ENCODE peak calls at places on chromosomes 11 and 22, in seven cellular contexts. One of them, this sample, is unnamed.

GRCh38 chr11:14424096-14424495 is 65.1 kb upstream of the RRAS2 start:
- DNase-seq in ovary: no peak
- DNase-seq in esophagus muscularis mucosa: no peak
- DNase-seq in GM12878: no peak
- DNase-seq in A549: no peak
- DNase-seq in Peyer's patch: no peak
- DNase-seq in suprapubic skin: no peak
- DNase-seq in this sample: no peak

GRCh38 chr11:68406318-68407313 is 53.9 kb upstream of the PPP6R3 start:
- DNase-seq in ovary: no peak
- DNase-seq in esophagus muscularis mucosa: no peak
- DNase-seq in A549: no peak
- DNase-seq in Peyer's patch: no peak
- DNase-seq in GM12878: no peak
- DNase-seq in suprapubic skin: no peak
- DNase-seq in this sample: no peak

GRCh38 chr11:8075119-8075726 is 5.8 kb upstream of the TUB start:
- DNase-seq in esophagus muscularis mucosa: no peak
- DNase-seq in A549: no peak
- DNase-seq in ovary: no peak
- DNase-seq in Peyer's patch: no peak
- DNase-seq in suprapubic skin: no peak
- DNase-seq in GM12878: no peak
- DNase-seq in this sample: no peak

GRCh38 chr22:27832606-27833005 is 31.1 kb upstream of the MN1 start:
- DNase-seq in Peyer's patch: no peak
- DNase-seq in suprapubic skin: no peak
- DNase-seq in GM12878: no peak
- DNase-seq in esophagus muscularis mucosa: no peak
- DNase-seq in A549: no peak
- DNase-seq in ovary: no peak
- DNase-seq in this sample: no peak

GRCh38 chr11:72782081-72782920 is 11.5 kb downstream of the STARD10 start:
- DNase-seq in ovary: peak; percentile 34
- DNase-seq in A549: no peak
- DNase-seq in GM12878: no peak
- DNase-seq in esophagus muscularis mucosa: no peak
- DNase-seq in Peyer's patch: no peak
- DNase-seq in suprapubic skin: no peak
- DNase-seq in this sample: peak; percentile 34

GRCh38 chr11:61985863-61986262 is 18.4 kb upstream of the FTH1 start:
- DNase-seq in esophagus muscularis mucosa: no peak
- DNase-seq in GM12878: no peak
- DNase-seq in ovary: no peak
- DNase-seq in suprapubic skin: no peak
- DNase-seq in A549: no peak
- DNase-seq in Peyer's patch: no peak
- DNase-seq in this sample: peak; percentile 71

GRCh38 chr11:9757809-9758675 is 94.2 kb downstream of the SWAP70 start:
- DNase-seq in GM12878: no peak
- DNase-seq in suprapubic skin: peak; percentile 95
- DNase-seq in A549: peak; percentile 83
- DNase-seq in esophagus muscularis mucosa: peak; percentile 95
- DNase-seq in ovary: peak; percentile 91
- DNase-seq in Peyer's patch: peak; percentile 96
- DNase-seq in this sample: peak; percentile 91

GRCh38 chr11:77879218-77879617 is 58.3 kb downstream of the AAMDC start:
- DNase-seq in A549: no peak
- DNase-seq in Peyer's patch: no peak
- DNase-seq in esophagus muscularis mucosa: no peak
- DNase-seq in ovary: peak; percentile 74
- DNase-seq in GM12878: peak; percentile 3
- DNase-seq in suprapubic skin: no peak
- DNase-seq in this sample: peak; percentile 16

GRCh38 chr11:72411623-72412532 is 22.5 kb downstream of the CLPB start:
- DNase-seq in A549: no peak
- DNase-seq in esophagus muscularis mucosa: no peak
- DNase-seq in ovary: no peak
- DNase-seq in suprapubic skin: no peak
- DNase-seq in Peyer's patch: peak; percentile 68
- DNase-seq in GM12878: no peak
- DNase-seq in this sample: peak; percentile 67

GRCh38 chr22:48980918-48981317 is 846.8 kb downstream of the BRD1 start:
- DNase-seq in GM12878: no peak
- DNase-seq in Peyer's patch: no peak
- DNase-seq in ovary: no peak
- DNase-seq in A549: no peak
- DNase-seq in esophagus muscularis mucosa: no peak
- DNase-seq in suprapubic skin: no peak
- DNase-seq in this sample: no peak

GRCh38 chr22:27024982-27025381 is 367.6 kb downstream of the MIAT start:
- DNase-seq in ovary: no peak
- DNase-seq in Peyer's patch: no peak
- DNase-seq in GM12878: no peak
- DNase-seq in A549: no peak
- DNase-seq in esophagus muscularis mucosa: no peak
- DNase-seq in suprapubic skin: no peak
- DNase-seq in this sample: no peak

GRCh38 chr11:57514538-57515331 is 767 bp downstream of the SLC43A1 start:
- DNase-seq in esophagus muscularis mucosa: peak; percentile 92
- DNase-seq in Peyer's patch: peak; percentile 86
- DNase-seq in ovary: peak; percentile 79
- DNase-seq in GM12878: no peak
- DNase-seq in A549: no peak
- DNase-seq in suprapubic skin: peak; percentile 71
- DNase-seq in this sample: peak; percentile 85

GRCh38 chr11:16969010-16970004 is 44.9 kb downstream of the PLEKHA7 start:
- DNase-seq in A549: no peak
- DNase-seq in Peyer's patch: no peak
- DNase-seq in ovary: no peak
- DNase-seq in GM12878: no peak
- DNase-seq in esophagus muscularis mucosa: no peak
- DNase-seq in suprapubic skin: no peak
- DNase-seq in this sample: no peak

GRCh38 chr11:111419641-111420327 is 40.7 kb upstream of the POU2AF1 start:
- DNase-seq in Peyer's patch: no peak
- DNase-seq in esophagus muscularis mucosa: no peak
- DNase-seq in GM12878: no peak
- DNase-seq in suprapubic skin: no peak
- DNase-seq in A549: no peak
- DNase-seq in ovary: peak; percentile 39
- DNase-seq in this sample: peak; percentile 90

GRCh38 chr11:117816151-117816741 is 8.3 kb downstream of the FXYD2 start:
- DNase-seq in Peyer's patch: no peak
- DNase-seq in esophagus muscularis mucosa: no peak
- DNase-seq in GM12878: no peak
- DNase-seq in A549: peak; percentile 60
- DNase-seq in ovary: no peak
- DNase-seq in suprapubic skin: no peak
- DNase-seq in this sample: peak; percentile 83

GRCh38 chr22:41899110-41899509 is 15.8 kb downstream of the SHISA8 start:
- DNase-seq in GM12878: no peak
- DNase-seq in A549: no peak
- DNase-seq in suprapubic skin: no peak
- DNase-seq in esophagus muscularis mucosa: no peak
- DNase-seq in Peyer's patch: no peak
- DNase-seq in ovary: no peak
- DNase-seq in this sample: no peak

GRCh38 chr11:67393990-67394389 is 2.2 kb downstream of the RAD9A start:
- DNase-seq in ovary: no peak
- DNase-seq in esophagus muscularis mucosa: no peak
- DNase-seq in suprapubic skin: no peak
- DNase-seq in Peyer's patch: no peak
- DNase-seq in A549: no peak
- DNase-seq in GM12878: no peak
- DNase-seq in this sample: no peak

GRCh38 chr11:119016216-119017009 is 1.7 kb downstream of the RPS25 start:
- DNase-seq in Peyer's patch: no peak
- DNase-seq in suprapubic skin: no peak
- DNase-seq in ovary: no peak
- DNase-seq in A549: no peak
- DNase-seq in GM12878: no peak
- DNase-seq in esophagus muscularis mucosa: no peak
- DNase-seq in this sample: no peak
- TF ChIP-seq POLR2A in Peyer's patch: no peak
- TF ChIP-seq POLR2A in suprapubic skin: no peak
- TF ChIP-seq POLR2A in ovary: no peak
- TF ChIP-seq POLR2A in A549: no peak
- TF ChIP-seq POLR2A in GM12878: peak; percentile 38
- TF ChIP-seq POLR2A in esophagus muscularis mucosa: no peak
- TF ChIP-seq POLR2A in this sample: no peak

GRCh38 chr11:48261600-48261999 is 2.1 kb upstream of the OR4X1 start:
- DNase-seq in Peyer's patch: no peak
- DNase-seq in GM12878: no peak
- DNase-seq in ovary: no peak
- DNase-seq in suprapubic skin: no peak
- DNase-seq in esophagus muscularis mucosa: no peak
- DNase-seq in A549: no peak
- DNase-seq in this sample: no peak
- H3K9me3 ChIP-seq in Peyer's patch: no peaks in the 10 kb centered on the region
- H3K9me3 ChIP-seq in GM12878: no peaks in the 10 kb centered on the region
- H3K9me3 ChIP-seq in ovary: no peaks in the 10 kb centered on the region
- H3K9me3 ChIP-seq in suprapubic skin: no peaks in the 10 kb centered on the region
- H3K9me3 ChIP-seq in esophagus muscularis mucosa: no peaks in the 10 kb centered on the region
- H3K9me3 ChIP-seq in A549: no peaks in the 10 kb centered on the region
- H3K9me3 ChIP-seq in this sample: no peaks in the 10 kb centered on the region

GRCh38 chr11:70064726-70065317 is 13.3 kb upstream of the ANO1 start:
- DNase-seq in ovary: no peak
- DNase-seq in A549: no peak
- DNase-seq in suprapubic skin: no peak
- DNase-seq in GM12878: no peak
- DNase-seq in Peyer's patch: no peak
- DNase-seq in esophagus muscularis mucosa: peak; percentile 90
- DNase-seq in this sample: no peak

GRCh38 chr11:70063555-70063954 is 14.6 kb upstream of the ANO1 start:
- DNase-seq in esophagus muscularis mucosa: peak; percentile 47
- DNase-seq in ovary: no peak
- DNase-seq in GM12878: no peak
- DNase-seq in A549: no peak
- DNase-seq in suprapubic skin: no peak
- DNase-seq in Peyer's patch: peak; percentile 17
- DNase-seq in this sample: no peak

GRCh38 chr11:70063121-70063520 is 15.0 kb upstream of the ANO1 start:
- DNase-seq in GM12878: no peak
- DNase-seq in ovary: no peak
- DNase-seq in A549: no peak
- DNase-seq in suprapubic skin: no peak
- DNase-seq in Peyer's patch: peak; percentile 9
- DNase-seq in esophagus muscularis mucosa: peak; percentile 31
- DNase-seq in this sample: no peak

GRCh38 chr11:70065318-70066135 is 12.6 kb upstream of the ANO1 start:
- DNase-seq in Peyer's patch: peak; percentile 25
- DNase-seq in ovary: no peak
- DNase-seq in esophagus muscularis mucosa: peak; percentile 87
- DNase-seq in A549: no peak
- DNase-seq in GM12878: no peak
- DNase-seq in suprapubic skin: no peak
- DNase-seq in this sample: no peak

DNA sequence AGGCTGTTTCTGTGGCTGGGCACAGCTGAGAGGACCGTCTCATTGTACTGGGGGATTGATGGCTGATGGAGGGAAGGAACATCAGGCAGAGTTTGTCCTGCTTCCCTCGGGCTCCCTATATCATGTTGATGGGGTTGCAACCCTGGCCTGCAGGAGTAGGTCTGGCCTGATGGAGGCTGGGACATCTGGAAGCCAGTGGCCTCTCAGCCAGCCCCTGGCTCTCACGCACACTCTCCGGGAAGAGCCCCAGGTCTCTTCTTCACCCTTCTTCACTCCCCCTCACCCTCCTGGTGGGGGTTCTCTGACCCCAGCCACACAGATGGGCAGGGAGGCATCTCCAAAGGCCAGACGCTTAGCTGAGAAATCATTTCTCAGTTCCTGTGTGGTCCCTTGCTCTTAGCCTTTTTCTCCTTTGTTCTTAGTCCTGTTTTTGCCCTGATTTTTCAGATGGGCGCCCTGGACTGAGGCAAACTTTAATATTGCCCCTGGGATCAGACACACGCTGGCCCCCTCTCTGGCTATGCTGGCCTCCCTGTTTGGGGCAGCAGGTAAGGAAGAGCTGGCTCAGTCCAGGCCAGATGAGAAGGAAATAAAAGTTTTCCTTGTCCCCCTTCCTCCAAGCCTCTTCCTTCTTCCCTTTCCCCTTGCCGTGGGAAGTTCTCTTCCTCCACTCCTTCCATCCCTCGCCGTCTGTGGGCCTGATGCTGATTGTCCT is 13.9 kb upstream of the ANO1 start:
- DNase-seq in A549: no peak
- DNase-seq in Peyer's patch: peak; percentile 10
- DNase-seq in ovary: no peak
- DNase-seq in esophagus muscularis mucosa: peak; percentile 72
- DNase-seq in GM12878: no peak
- DNase-seq in suprapubic skin: no peak
- DNase-seq in this sample: no peak
- H3K27ac ChIP-seq in A549: no peak overlapping the region
- H3K27ac ChIP-seq in Peyer's patch: no peak overlapping the region
- H3K27ac ChIP-seq in ovary: no peak overlapping the region
- H3K27ac ChIP-seq in esophagus muscularis mucosa: no peak overlapping the region
- H3K27ac ChIP-seq in GM12878: no peak overlapping the region
- H3K27ac ChIP-seq in suprapubic skin: no peak overlapping the region
- H3K27ac ChIP-seq in this sample: no peak overlapping the region

GRCh38 chr22:38861927-38862326 is 10.1 kb downstream of the CBX6 start:
- DNase-seq in Peyer's patch: no peak
- DNase-seq in suprapubic skin: no peak
- DNase-seq in GM12878: no peak
- DNase-seq in A549: no peak
- DNase-seq in ovary: no peak
- DNase-seq in esophagus muscularis mucosa: no peak
- DNase-seq in this sample: no peak

GRCh38 chr22:38864361-38865191 is 7.4 kb downstream of the CBX6 start:
- DNase-seq in GM12878: no peak
- DNase-seq in Peyer's patch: no peak
- DNase-seq in suprapubic skin: peak; percentile 64
- DNase-seq in A549: no peak
- DNase-seq in ovary: peak; percentile 66
- DNase-seq in esophagus muscularis mucosa: no peak
- DNase-seq in this sample: peak; percentile 74

GRCh38 chr22:38862375-38863329 is 9.4 kb downstream of the CBX6 start:
- DNase-seq in GM12878: no peak
- DNase-seq in esophagus muscularis mucosa: no peak
- DNase-seq in suprapubic skin: no peak
- DNase-seq in A549: no peak
- DNase-seq in ovary: peak; percentile 89
- DNase-seq in Peyer's patch: no peak
- DNase-seq in this sample: no peak

GRCh38 chr22:38865201-38866023 is 6.6 kb downstream of the CBX6 start:
- DNase-seq in esophagus muscularis mucosa: no peak
- DNase-seq in ovary: no peak
- DNase-seq in A549: no peak
- DNase-seq in Peyer's patch: no peak
- DNase-seq in suprapubic skin: peak; percentile 62
- DNase-seq in GM12878: no peak
- DNase-seq in this sample: no peak

GRCh38 chr22:38863531-38864131 is 8.4 kb downstream of the CBX6 start:
- DNase-seq in ovary: no peak
- DNase-seq in Peyer's patch: no peak
- DNase-seq in GM12878: no peak
- DNase-seq in A549: no peak
- DNase-seq in suprapubic skin: peak; percentile 56
- DNase-seq in esophagus muscularis mucosa: no peak
- DNase-seq in this sample: no peak
- TF ChIP-seq POLR2A in ovary: no peak
- TF ChIP-seq POLR2A in Peyer's patch: no peak
- TF ChIP-seq POLR2A in GM12878: peak; percentile 35
- TF ChIP-seq POLR2A in A549: no peak
- TF ChIP-seq POLR2A in suprapubic skin: no peak
- TF ChIP-seq POLR2A in esophagus muscularis mucosa: no peak
- TF ChIP-seq POLR2A in this sample: no peak

GRCh38 chr11:2818503-2818902 is 67.1 kb downstream of the CDKN1C start:
- DNase-seq in A549: no peak
- DNase-seq in esophagus muscularis mucosa: no peak
- DNase-seq in GM12878: no peak
- DNase-seq in Peyer's patch: no peak
- DNase-seq in ovary: peak; percentile 23
- DNase-seq in suprapubic skin: no peak
- DNase-seq in this sample: no peak
- H3K9me3 ChIP-seq in A549: peaks cover 42% of the 10 kb centered on the region
- H3K9me3 ChIP-seq in esophagus muscularis mucosa: no peaks in the 10 kb centered on the region
- H3K9me3 ChIP-seq in GM12878: peaks cover 12% of the 10 kb centered on the region
- H3K9me3 ChIP-seq in Peyer's patch: peaks cover 17% of the 10 kb centered on the region
- H3K9me3 ChIP-seq in ovary: no peaks in the 10 kb centered on the region
- H3K9me3 ChIP-seq in suprapubic skin: peaks cover 9% of the 10 kb centered on the region
- H3K9me3 ChIP-seq in this sample: peaks cover 14% of the 10 kb centered on the region

This sample was measured in body of pancreas.